ENCODE peak calls at places on chromosomes 6 and 20, in seven cellular contexts. One of them, this sample, is unnamed.

GRCh38 chr6:31299947-31300346 is 28.1 kb upstream of the HLA-C start:
- DNase-seq in AG09309: no peak
- DNase-seq in brain microvascular endothelial cell: no peak
- DNase-seq in M059J: no peak
- DNase-seq in PC-9: no peak
- DNase-seq in left cardiac atrium: no peak
- DNase-seq in ELF-1: no peak
- DNase-seq in this sample: no peak

GRCh38 chr20:59084041-59084841 is 41.7 kb upstream of the PRELID3B start:
- DNase-seq in AG09309: no peak
- DNase-seq in brain microvascular endothelial cell: no peak
- DNase-seq in M059J: no peak
- DNase-seq in PC-9: peak
- DNase-seq in ELF-1: no peak
- DNase-seq in left cardiac atrium: peak
- DNase-seq in this sample: no peak

GRCh38 chr20:37519508-37520416 is 1.3 kb upstream of the NNAT start:
- DNase-seq in M059J: no peak
- DNase-seq in brain microvascular endothelial cell: peak
- DNase-seq in left cardiac atrium: no peak
- DNase-seq in AG09309: no peak
- DNase-seq in PC-9: no peak
- DNase-seq in ELF-1: peak
- DNase-seq in this sample: no peak

GRCh38 chr6:2920671-2921112 is 17.6 kb upstream of the SERPINB9 start:
- DNase-seq in AG09309: no peak
- DNase-seq in M059J: no peak
- DNase-seq in PC-9: no peak
- DNase-seq in left cardiac atrium: no peak
- DNase-seq in brain microvascular endothelial cell: no peak
- DNase-seq in ELF-1: peak
- DNase-seq in this sample: no peak

GRCh38 chr6:135066806-135067205 is 12.2 kb upstream of the HBS1L start:
- DNase-seq in left cardiac atrium: no peak
- DNase-seq in brain microvascular endothelial cell: peak
- DNase-seq in M059J: no peak
- DNase-seq in ELF-1: no peak
- DNase-seq in AG09309: no peak
- DNase-seq in PC-9: no peak
- DNase-seq in this sample: no peak

GRCh38 chr6:125270380-125270779 is 31.4 kb downstream of the HDDC2 start:
- DNase-seq in left cardiac atrium: no peak
- DNase-seq in ELF-1: no peak
- DNase-seq in M059J: no peak
- DNase-seq in AG09309: no peak
- DNase-seq in PC-9: no peak
- DNase-seq in brain microvascular endothelial cell: no peak
- DNase-seq in this sample: no peak

GRCh38 chr6:149929422-149929821 is 6.5 kb upstream of the RAET1G start:
- DNase-seq in AG09309: no peak
- DNase-seq in left cardiac atrium: no peak
- DNase-seq in M059J: no peak
- DNase-seq in PC-9: no peak
- DNase-seq in ELF-1: no peak
- DNase-seq in brain microvascular endothelial cell: no peak
- DNase-seq in this sample: no peak

GRCh38 chr6:35691027-35691824 is 2.5 kb upstream of the FKBP5 start:
- DNase-seq in PC-9: no peak
- DNase-seq in ELF-1: no peak
- DNase-seq in M059J: no peak
- DNase-seq in AG09309: peak
- DNase-seq in left cardiac atrium: peak
- DNase-seq in brain microvascular endothelial cell: peak
- DNase-seq in this sample: peak

GRCh38 chr20:21430031-21430430 is 32.7 kb upstream of the NKX2-4 start:
- DNase-seq in brain microvascular endothelial cell: no peak
- DNase-seq in PC-9: no peak
- DNase-seq in M059J: peak
- DNase-seq in left cardiac atrium: no peak
- DNase-seq in AG09309: no peak
- DNase-seq in ELF-1: no peak
- DNase-seq in this sample: no peak

GRCh38 chr20:20195011-20195705 is 142.8 kb downstream of the CFAP61 start:
- DNase-seq in M059J: no peak
- DNase-seq in PC-9: no peak
- DNase-seq in AG09309: no peak
- DNase-seq in brain microvascular endothelial cell: no peak
- DNase-seq in left cardiac atrium: peak
- DNase-seq in ELF-1: no peak
- DNase-seq in this sample: no peak

GRCh38 chr20:41657655-41658054 is 39.5 kb upstream of the CHD6 start:
- DNase-seq in M059J: no peak
- DNase-seq in AG09309: no peak
- DNase-seq in brain microvascular endothelial cell: no peak
- DNase-seq in PC-9: no peak
- DNase-seq in left cardiac atrium: no peak
- DNase-seq in ELF-1: no peak
- DNase-seq in this sample: no peak

GRCh38 chr6:139943391-139943790 is 568.9 kb upstream of the CITED2 start:
- DNase-seq in left cardiac atrium: no peak
- DNase-seq in AG09309: peak
- DNase-seq in M059J: peak
- DNase-seq in ELF-1: no peak
- DNase-seq in brain microvascular endothelial cell: peak
- DNase-seq in PC-9: peak
- DNase-seq in this sample: peak

GRCh38 chr6:149324428-149324827 is 6.9 kb downstream of the TAB2 start:
- DNase-seq in M059J: no peak
- DNase-seq in AG09309: no peak
- DNase-seq in PC-9: no peak
- DNase-seq in ELF-1: no peak
- DNase-seq in brain microvascular endothelial cell: no peak
- DNase-seq in left cardiac atrium: no peak
- DNase-seq in this sample: no peak

GRCh38 chr6:24668997-24669361 is 2.1 kb downstream of the ACOT13 start:
- DNase-seq in PC-9: no peak
- DNase-seq in left cardiac atrium: no peak
- DNase-seq in M059J: no peak
- DNase-seq in ELF-1: no peak
- DNase-seq in AG09309: no peak
- DNase-seq in brain microvascular endothelial cell: no peak
- DNase-seq in this sample: no peak

GRCh38 chr6:80433010-80433665 is 326.7 kb downstream of the BCKDHB start:
- DNase-seq in AG09309: no peak
- DNase-seq in left cardiac atrium: no peak
- DNase-seq in ELF-1: peak
- DNase-seq in M059J: no peak
- DNase-seq in brain microvascular endothelial cell: no peak
- DNase-seq in PC-9: no peak
- DNase-seq in this sample: no peak

GRCh38 chr20:17610566-17611289 is 40.9 kb downstream of the DSTN start:
- DNase-seq in brain microvascular endothelial cell: peak
- DNase-seq in PC-9: no peak
- DNase-seq in AG09309: no peak
- DNase-seq in ELF-1: no peak
- DNase-seq in M059J: peak
- DNase-seq in left cardiac atrium: peak
- DNase-seq in this sample: no peak

GRCh38 chr20:23358923-23359572 is 2.9 kb upstream of the GZF1 start:
- DNase-seq in AG09309: no peak
- DNase-seq in ELF-1: no peak
- DNase-seq in M059J: no peak
- DNase-seq in brain microvascular endothelial cell: no peak
- DNase-seq in PC-9: no peak
- DNase-seq in left cardiac atrium: no peak
- DNase-seq in this sample: no peak

This sample was measured in GM04504.